ENCODE peak calls at places on chromosomes 6 and 20, in six cellular contexts. O is fibroblast of lung, B is PC-3, D is brain microvascular endothelial cell, U is tibial nerve, W is lower lobe of right lung. S is an unnamed sample.

GRCh38 chr20:63628246-63628975 is 1.5 kb upstream of the GMEB2 start:
- DNase-seq in O (peak), B (peak), D (peak), U (no peak), W (peak), S (peak)

GRCh38 chr6:139597781-139598368 is 223.4 kb upstream of the CITED2 start:
- DNase-seq in O (peak), B (peak), D (peak), U (peak), W (peak), S (peak)

GRCh38 chr20:1423625-1424106 is 30.8 kb upstream of the FKBP1A start:
- DNase-seq in O (peak), B (peak), D (peak), U (no peak), W (peak), S (no peak)

GRCh38 chr20:5056801-5057599 is 55.7 kb upstream of the SLC23A2 start:
- DNase-seq in O (peak), B (peak), D (peak), U (no peak), W (peak), S (no peak)

GRCh38 chr6:40743226-40743625 is 156.1 kb upstream of the LRFN2 start:
- DNase-seq in O (no peak), B (no peak), D (no peak), U (no peak), W (no peak), S (no peak)

GRCh38 chr6:147699637-147700036 is 191.1 kb downstream of the SAMD5 start:
- DNase-seq in O (peak), B (peak), D (peak), U (no peak), W (no peak), S (peak)

GRCh38 chr6:16514249-16514648 is 247.0 kb downstream of the ATXN1 start:
- DNase-seq in O (peak), B (peak), D (peak), U (no peak), W (no peak), S (peak)

GRCh38 chr6:150514806-150515362 is 84.8 kb upstream of the PLEKHG1 start:
- DNase-seq in O (no peak), B (peak), D (no peak), U (no peak), W (no peak), S (no peak)

GRCh38 chr20:6053064-6053775 is 640 bp downstream of the LRRN4 start:
- DNase-seq in O (no peak), B (no peak), D (no peak), U (no peak), W (no peak), S (no peak)

GRCh38 chr20:52087471-52087870 is 104.1 kb downstream of the ZFP64 start:
- DNase-seq in O (no peak), B (no peak), D (no peak), U (no peak), W (no peak), S (no peak)

GRCh38 chr20:25553819-25554296 is 31.5 kb downstream of the NINL start:
- DNase-seq in O (peak), B (no peak), D (peak), U (no peak), W (no peak), S (no peak)

GRCh38 chr20:43586641-43587040 is 4.1 kb upstream of the IFT52 start:
- DNase-seq in O (no peak), B (no peak), D (no peak), U (no peak), W (no peak), S (no peak)

GRCh38 chr6:44180886-44181285 is 22.3 kb downstream of the CAPN11 start:
- DNase-seq in O (no peak), B (no peak), D (no peak), U (no peak), W (no peak), S (no peak)

GRCh38 chr6:7312616-7313504 is at the start of gene SSR1:
- DNase-seq in O (peak), B (peak), D (peak), U (peak), W (peak), S (peak)

GRCh38 chr20:4173142-4173541 is 157.8 kb upstream of the RNF24 start:
- DNase-seq in O (no peak), B (no peak), D (no peak), U (no peak), W (no peak), S (no peak)

GRCh38 chr20:34370062-34370461 is 7.0 kb downstream of the ITCH start:
- DNase-seq in O (no peak), B (no peak), D (no peak), U (no peak), W (no peak), S (no peak)

GRCh38 chr6:11767458-11767857 is 11.1 kb downstream of the ADTRP start:
- DNase-seq in O (no peak), B (no peak), D (no peak), U (no peak), W (no peak), S (no peak)

GRCh38 chr6:154370545-154370944 is 13.9 kb upstream of the IPCEF1 start:
- DNase-seq in O (peak), B (peak), D (peak), U (no peak), W (no peak), S (no peak)

GRCh38 chr6:91366781-91367180 is 779.9 kb upstream of the MAP3K7 start:
- DNase-seq in O (no peak), B (no peak), D (no peak), U (no peak), W (no peak), S (no peak)

GRCh38 chr20:4699957-4700356 is 21.8 kb upstream of the PRND start:
- DNase-seq in O (no peak), B (no peak), D (no peak), U (no peak), W (no peak), S (no peak)

GRCh38 chr6:32148289-32148688 is 3.5 kb downstream of the PRRT1 start:
- DNase-seq in O (no peak), B (no peak), D (no peak), U (no peak), W (no peak), S (no peak)

GRCh38 chr6:55953384-55953783 is 78.0 kb upstream of the BMP5 start:
- DNase-seq in O (peak), B (peak), D (peak), U (no peak), W (no peak), S (peak)

GRCh38 chr6:29005183-29005885 is at the start of gene ZNF311:
- DNase-seq in O (peak), B (peak), D (peak), U (peak), W (peak), S (no peak)

GRCh38 chr6:142857609-142858195 is 87.3 kb downstream of the HIVEP2 start:
- DNase-seq in O (no peak), B (no peak), D (no peak), U (no peak), W (no peak), S (no peak)

GRCh38 chr6:105087571-105088211 is 92.1 kb downstream of the POPDC3 start:
- DNase-seq in O (peak), B (peak), D (peak), U (no peak), W (no peak), S (peak)

GRCh38 chr6:134299236-134299635 is 18.7 kb downstream of the SGK1 start:
- DNase-seq in O (peak), B (peak), D (peak), U (no peak), W (no peak), S (no peak)

GRCh38 chr6:117389227-117390057 is 36.3 kb downstream of the ROS1 start:
- DNase-seq in O (no peak), B (peak), D (no peak), U (no peak), W (no peak), S (no peak)

GRCh38 chr6:13398421-13398994 is 70.2 kb upstream of the TBC1D7 start:
- DNase-seq in O (no peak), B (no peak), D (no peak), U (no peak), W (no peak), S (no peak)

GRCh38 chr20:49287555-49288249 is 9.8 kb upstream of the ZNFX1 start:
- DNase-seq in O (peak), B (peak), D (no peak), U (no peak), W (no peak), S (no peak)

GRCh38 chr6:116633685-116634084 is 17.4 kb downstream of the RSPH4A start:
- DNase-seq in O (no peak), B (peak), D (no peak), U (no peak), W (no peak), S (no peak)

GRCh38 chr6:131979515-131980337 is 28.6 kb upstream of the CCN2 start:
- DNase-seq in O (peak), B (peak), D (peak), U (no peak), W (no peak), S (peak)

GRCh38 chr20:62277253-62277652 is 25.5 kb upstream of the ADRM1 start:
- DNase-seq in O (no peak), B (no peak), D (no peak), U (no peak), W (no peak), S (no peak)

GRCh38 chr6:12537389-12537788 is 179.2 kb upstream of the PHACTR1 start:
- DNase-seq in O (no peak), B (no peak), D (peak), U (no peak), W (no peak), S (no peak)

GRCh38 chr6:36099872-36100483 is 30.3 kb upstream of the MAPK13 start:
- DNase-seq in O (no peak), B (no peak), D (no peak), U (no peak), W (no peak), S (no peak)

GRCh38 chr6:163667372-163668060 is 253.0 kb downstream of the QKI start:
- DNase-seq in O (peak), B (no peak), D (peak), U (no peak), W (no peak), S (no peak)

GRCh38 chr6:3388786-3389185 is 68.1 kb downstream of the SLC22A23 start:
- DNase-seq in O (no peak), B (no peak), D (no peak), U (no peak), W (no peak), S (no peak)

GRCh38 chr6:107594736-107595135 is 104.8 kb downstream of the SOBP start:
- DNase-seq in O (no peak), B (no peak), D (no peak), U (no peak), W (no peak), S (no peak)
- H3K27ac ChIP-seq in O (no peak), B (no peak), D (no peak), U (no peak), W (no peak), S (no peak)

DNA sequence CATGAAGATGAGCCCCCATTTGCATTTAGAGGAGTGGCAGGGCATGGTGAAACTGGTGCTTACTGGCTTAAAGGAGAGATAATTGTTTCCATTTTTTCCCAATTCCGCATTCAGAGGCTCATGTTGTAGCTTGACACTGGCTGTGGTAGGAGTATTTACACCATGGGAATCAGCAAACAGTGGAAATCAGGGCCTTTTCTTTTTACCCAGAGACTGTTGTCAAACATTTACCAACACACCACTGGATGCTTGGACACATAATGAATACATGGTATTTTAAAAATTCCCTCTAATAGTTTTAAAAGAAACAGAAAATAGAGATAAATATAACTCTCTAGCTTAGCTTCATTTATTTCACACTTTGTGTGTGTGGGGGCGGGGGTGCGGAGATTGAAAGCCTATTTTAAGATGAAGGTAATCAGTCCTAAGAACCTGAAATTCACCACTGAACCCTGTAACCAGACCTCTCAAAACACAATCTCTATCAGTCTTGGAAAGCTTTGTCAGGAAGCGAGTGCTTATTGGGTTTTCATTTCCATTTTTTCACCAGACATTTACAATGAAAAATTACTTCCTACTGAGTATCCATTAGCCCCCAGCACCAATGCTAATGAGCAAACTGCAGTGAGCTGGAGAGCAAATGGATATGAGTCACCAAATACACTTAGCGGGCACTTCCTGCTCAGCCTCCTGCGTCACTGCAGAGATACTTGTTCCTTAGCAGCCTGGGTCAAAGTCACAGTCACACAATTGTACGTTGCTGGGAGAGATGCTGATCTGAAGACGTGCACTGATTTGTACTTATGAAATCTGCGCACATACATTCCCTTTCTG is 532.0 kb downstream of the BCKDHB start:
- DNase-seq in O (peak), B (peak), D (peak), U (no peak), W (peak), S (peak)
- H3K4me3 ChIP-seq in O (no peak), B (peak), D (no peak), U (no peak), W (no peak), S (no peak)

GRCh38 chr6:109095036-109095820 is at the start of gene CEP57L1:
- DNase-seq in O (peak), B (peak), D (peak), U (peak), W (peak), S (peak)
- TF ChIP-seq CTCF in O (no peak), B (no peak), D (peak), U (peak), W (no peak), S (peak)

DNA sequence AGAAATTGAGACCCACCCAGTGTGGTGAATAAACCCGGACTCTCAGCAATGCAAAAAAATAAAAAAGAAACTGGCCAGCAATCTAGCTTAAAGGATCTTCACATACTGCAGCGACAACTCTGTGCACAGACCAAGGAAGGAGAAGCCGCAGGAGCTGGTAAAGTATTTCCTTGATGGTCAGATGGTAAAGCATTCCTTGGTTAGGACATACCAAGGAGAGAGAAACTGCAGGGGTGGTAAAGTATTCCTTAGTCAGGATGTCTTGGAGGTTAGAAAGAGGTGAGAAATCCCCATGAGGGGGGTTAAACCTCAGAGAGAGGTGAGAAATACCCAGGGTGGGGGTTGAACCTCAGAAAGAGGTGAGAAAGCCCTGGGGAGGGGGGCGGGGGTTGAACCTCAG is 86.8 kb downstream of the PLG start:
- DNase-seq in O (no peak), B (no peak), D (no peak), U (no peak), W (no peak), S (no peak)
- H3K27ac ChIP-seq in O (no peak), B (no peak), D (no peak), U (no peak), W (no peak), S (no peak)

DNA sequence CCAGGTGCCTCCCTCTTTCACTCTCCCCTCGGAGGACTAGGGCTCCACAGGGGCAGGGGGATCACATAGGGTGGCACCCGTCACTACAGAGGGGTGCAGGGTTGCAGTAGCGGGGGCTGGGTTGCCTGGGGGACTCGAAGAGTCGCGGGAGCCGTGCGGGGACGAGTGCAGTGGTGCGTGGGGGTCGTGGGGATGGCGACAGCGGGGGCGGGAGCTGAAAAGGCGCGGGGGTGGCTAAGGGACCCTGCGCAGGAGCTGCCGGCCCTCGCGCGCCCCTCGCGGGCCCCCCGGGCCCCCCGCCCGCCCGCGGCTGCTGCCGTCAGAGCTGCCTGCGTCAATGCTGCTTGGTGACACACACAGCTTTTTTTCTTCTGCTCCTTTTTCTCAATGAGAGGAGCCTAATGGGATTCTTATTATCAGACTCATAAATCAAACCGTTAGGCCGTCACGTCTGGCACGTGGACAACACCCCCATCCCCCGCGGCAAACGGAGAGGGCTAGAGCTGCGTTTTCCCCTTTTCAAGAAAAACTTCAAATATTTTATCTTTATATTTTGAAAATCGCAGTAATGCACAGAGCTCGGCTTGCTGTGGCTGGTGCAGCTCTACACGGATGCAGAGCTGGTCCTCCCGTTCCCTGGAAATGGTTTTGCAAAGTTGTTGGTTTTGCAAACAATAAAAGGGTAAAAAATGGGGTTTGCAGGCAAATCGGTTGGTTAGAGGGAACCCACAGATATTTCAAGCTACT is 161.6 kb downstream of the TBXT start:
- DNase-seq in O (peak), B (no peak), D (peak), U (no peak), W (no peak), S (no peak)
- H3K4me3 ChIP-seq in O (peak), B (no peak), D (peak), U (peak), W (peak), S (peak)

DNA sequence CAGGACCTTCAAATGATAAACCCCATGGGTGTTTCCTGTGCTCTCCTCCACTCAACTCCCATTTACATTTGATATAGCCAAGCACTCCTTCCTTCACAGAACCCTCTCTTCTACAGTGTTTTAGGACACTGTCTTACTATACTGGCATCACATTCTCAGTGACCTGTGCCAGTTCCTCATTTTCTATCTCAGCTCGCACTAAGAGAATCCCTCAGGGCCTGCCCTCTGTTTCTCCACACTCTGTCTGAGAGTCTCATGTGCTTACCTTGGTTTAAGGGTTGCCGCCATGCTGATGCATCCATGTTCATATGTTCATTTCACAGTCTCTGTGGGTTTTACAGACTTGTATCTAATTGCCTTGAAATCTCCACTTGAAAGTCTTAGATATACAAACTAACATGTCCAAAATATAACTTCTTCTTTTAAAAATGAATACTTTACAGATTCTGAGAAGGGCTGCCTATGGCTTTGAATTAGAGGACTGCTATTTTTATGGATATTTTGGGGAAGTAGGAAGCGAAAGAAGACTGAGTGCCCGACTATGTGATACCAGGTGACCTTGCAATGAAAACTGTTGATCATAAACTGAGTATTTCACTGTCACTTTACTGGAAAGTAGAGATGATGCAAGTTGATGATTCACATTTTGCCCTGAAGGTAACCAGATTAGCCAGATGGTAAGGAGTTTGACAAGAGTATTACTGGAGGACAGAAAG is 153.1 kb upstream of the SIM1 start:
- DNase-seq in O (no peak), B (peak), D (no peak), U (no peak), W (no peak), S (no peak)
- TF ChIP-seq CTCF in O (no peak), B (no peak), D (no peak), U (no peak), W (no peak), S (no peak)

DNA sequence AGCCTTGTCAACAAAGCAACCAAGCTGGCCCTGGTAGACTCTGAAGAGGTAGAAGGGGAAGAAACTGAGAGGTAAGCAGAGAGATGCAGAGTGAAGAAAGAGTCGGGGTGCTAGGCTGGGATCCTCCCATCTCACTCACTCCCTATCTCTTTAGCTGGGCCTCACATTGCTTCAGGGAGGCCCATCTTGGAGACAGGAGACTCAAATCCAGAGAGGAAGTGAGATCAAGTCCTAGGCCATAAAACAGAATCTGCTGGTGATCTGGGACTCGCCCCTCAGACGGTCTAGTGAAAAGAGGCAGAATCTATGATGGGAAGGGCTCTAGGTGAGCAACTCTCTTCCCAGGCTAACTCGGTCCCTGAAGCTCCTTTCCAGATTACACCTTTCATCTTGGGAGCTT is 659 bp upstream of the GUCA1B start:
- DNase-seq in O (no peak), B (no peak), D (no peak), U (no peak), W (no peak), S (no peak)
- H3K27ac ChIP-seq in O (no peak), B (no peak), D (no peak), U (no peak), W (no peak), S (no peak)